ENCODE peak calls at places on chromosomes 12 and 14, in five cellular contexts. One of them, this sample, is unnamed.

GRCh38 chr14:99479160-99479902 is 1.3 kb downstream of the SETD3 start:
- DNase-seq in MG63: no peak
- DNase-seq in NCI-H510A treated with DMSO at 0.1 percent for 48 hours: no peak
- DNase-seq in occipital lobe: no peak
- DNase-seq in KBM-7: no peak
- DNase-seq in this sample: no peak

GRCh38 chr14:64971890-64972785 is at the start of gene RAB15:
- DNase-seq in KBM-7: peak; percentile 28
- DNase-seq in NCI-H510A treated with DMSO at 0.1 percent for 48 hours: peak; percentile 29
- DNase-seq in MG63: peak; percentile 20
- DNase-seq in occipital lobe: no peak
- DNase-seq in this sample: no peak

GRCh38 chr12:109430244-109430643 is 46.9 kb downstream of the KCTD10 start:
- DNase-seq in MG63: no peak
- DNase-seq in KBM-7: no peak
- DNase-seq in NCI-H510A treated with DMSO at 0.1 percent for 48 hours: no peak
- DNase-seq in occipital lobe: no peak
- DNase-seq in this sample: no peak

GRCh38 chr12:15931590-15932053 is 20.5 kb downstream of the DERA start:
- DNase-seq in occipital lobe: no peak
- DNase-seq in NCI-H510A treated with DMSO at 0.1 percent for 48 hours: no peak
- DNase-seq in MG63: no peak
- DNase-seq in KBM-7: peak; percentile 56
- DNase-seq in this sample: no peak

GRCh38 chr12:105324704-105325103 is 5.8 kb upstream of the C12orf75 start:
- DNase-seq in NCI-H510A treated with DMSO at 0.1 percent for 48 hours: no peak
- DNase-seq in MG63: no peak
- DNase-seq in occipital lobe: no peak
- DNase-seq in KBM-7: no peak
- DNase-seq in this sample: no peak

GRCh38 chr14:77024171-77024627 is 4.3 kb downstream of the IRF2BPL start:
- DNase-seq in occipital lobe: no peak
- DNase-seq in NCI-H510A treated with DMSO at 0.1 percent for 48 hours: peak; percentile 92
- DNase-seq in MG63: no peak
- DNase-seq in KBM-7: no peak
- DNase-seq in this sample: no peak

GRCh38 chr14:50953497-50953896 is 9.2 kb upstream of the PYGL start:
- DNase-seq in occipital lobe: no peak
- DNase-seq in KBM-7: no peak
- DNase-seq in MG63: no peak
- DNase-seq in NCI-H510A treated with DMSO at 0.1 percent for 48 hours: no peak
- DNase-seq in this sample: no peak

GRCh38 chr12:6426882-6427671 is 17.7 kb upstream of the CD27 start:
- DNase-seq in KBM-7: peak; percentile 46
- DNase-seq in NCI-H510A treated with DMSO at 0.1 percent for 48 hours: no peak
- DNase-seq in MG63: no peak
- DNase-seq in occipital lobe: no peak
- DNase-seq in this sample: no peak

GRCh38 chr12:89366676-89367364 is 14.5 kb upstream of the DUSP6 start:
- DNase-seq in MG63: no peak
- DNase-seq in KBM-7: no peak
- DNase-seq in NCI-H510A treated with DMSO at 0.1 percent for 48 hours: no peak
- DNase-seq in occipital lobe: no peak
- DNase-seq in this sample: no peak

GRCh38 chr12:65823481-65824313 is 586 bp upstream of the HMGA2 start:
- DNase-seq in MG63: peak; percentile 59
- DNase-seq in occipital lobe: no peak
- DNase-seq in KBM-7: peak; percentile 76
- DNase-seq in NCI-H510A treated with DMSO at 0.1 percent for 48 hours: no peak
- DNase-seq in this sample: no peak

GRCh38 chr12:95820096-95820703 is 29.6 kb upstream of the NTN4 start:
- DNase-seq in occipital lobe: no peak
- DNase-seq in MG63: peak; percentile 30
- DNase-seq in NCI-H510A treated with DMSO at 0.1 percent for 48 hours: peak; percentile 39
- DNase-seq in KBM-7: peak; percentile 31
- DNase-seq in this sample: no peak

GRCh38 chr14:75578786-75579781 is 664 bp downstream of the FLVCR2 start:
- DNase-seq in MG63: no peak
- DNase-seq in occipital lobe: no peak
- DNase-seq in NCI-H510A treated with DMSO at 0.1 percent for 48 hours: no peak
- DNase-seq in KBM-7: peak; percentile 59
- DNase-seq in this sample: no peak

This sample was measured in NK-92 treated with Interleukin-12 subunit alpha and Interleukin-12 subunit beta, amount 100 ng/mL, for 24 hours.